ENCODE peak calls at places on chromosomes 7 and 10, in seven cellular contexts. Q is OCI-LY7; N is fibroblast of lung; W is brain microvascular endothelial cell; E is right atrium auricular region; U is CD8-positive, alpha-beta T cell; T is body of pancreas. O is an unnamed sample. For H3K36me3, the result is how much of the 10 kb centered on the place peaks cover.

GRCh38 chr7:113367187-113367586 is 248.8 kb upstream of the SMIM30 start:
- DNase-seq in Q (no peak), N (no peak), W (peak), E (no peak), U (no peak), T (no peak), O (no peak)

GRCh38 chr10:74825371-74826141 is 844 bp upstream of the KAT6B start:
- DNase-seq in Q (no peak), N (no peak), W (no peak), E (no peak), U (peak), T (no peak), O (no peak)

GRCh38 chr7:153388611-153389010 is 629.1 kb downstream of the ACTR3B start:
- DNase-seq in Q (no peak), N (no peak), W (no peak), E (peak), U (no peak), T (no peak), O (no peak)

GRCh38 chr7:47218378-47219176 is 363.3 kb downstream of the TNS3 start:
- DNase-seq in Q (no peak), N (peak), W (no peak), E (no peak), U (no peak), T (no peak), O (no peak)

GRCh38 chr7:100875356-100875751 is 451 bp downstream of the SRRT start:
- DNase-seq in Q (peak), N (no peak), W (no peak), E (no peak), U (no peak), T (no peak), O (no peak)

GRCh38 chr7:4882169-4882741 is 1.3 kb downstream of the RADIL start:
- DNase-seq in Q (no peak), N (peak), W (peak), E (peak), U (no peak), T (peak), O (peak)

GRCh38 chr10:96746503-96746902 is 26.2 kb upstream of the PIK3AP1 start:
- DNase-seq in Q (no peak), N (no peak), W (no peak), E (no peak), U (no peak), T (no peak), O (no peak)

GRCh38 chr10:123570898-123571515 is 95.1 kb upstream of the GPR26 start:
- DNase-seq in Q (no peak), N (no peak), W (no peak), E (no peak), U (no peak), T (no peak), O (no peak)

GRCh38 chr10:114767589-114768393 is 53.8 kb upstream of the FHIP2A start:
- DNase-seq in Q (no peak), N (no peak), W (no peak), E (no peak), U (peak), T (peak), O (peak)

GRCh38 chr7:50534690-50535290 is 30.4 kb downstream of the DDC start:
- DNase-seq in Q (no peak), N (peak), W (peak), E (no peak), U (no peak), T (no peak), O (no peak)

GRCh38 chr10:49023752-49024151 is 84.1 kb upstream of the LRRC18 start:
- DNase-seq in Q (no peak), N (no peak), W (no peak), E (no peak), U (no peak), T (no peak), O (no peak)

GRCh38 chr7:16982640-16983103 is 100.9 kb upstream of the AGR3 start:
- DNase-seq in Q (peak), N (peak), W (peak), E (no peak), U (no peak), T (no peak), O (no peak)

GRCh38 chr7:45976485-45976856 is 55.4 kb upstream of the IGFBP3 start:
- DNase-seq in Q (no peak), N (no peak), W (no peak), E (no peak), U (no peak), T (no peak), O (no peak)

GRCh38 chr7:45977256-45977655 is 56.2 kb upstream of the IGFBP3 start:
- DNase-seq in Q (no peak), N (no peak), W (no peak), E (no peak), U (no peak), T (no peak), O (no peak)

GRCh38 chr7:45979275-45980180 is 58.5 kb upstream of the IGFBP3 start:
- DNase-seq in Q (no peak), N (no peak), W (no peak), E (no peak), U (no peak), T (no peak), O (no peak)

GRCh38 chr7:45978731-45979211 is 57.7 kb upstream of the IGFBP3 start:
- DNase-seq in Q (no peak), N (peak), W (no peak), E (no peak), U (no peak), T (no peak), O (no peak)

DNA sequence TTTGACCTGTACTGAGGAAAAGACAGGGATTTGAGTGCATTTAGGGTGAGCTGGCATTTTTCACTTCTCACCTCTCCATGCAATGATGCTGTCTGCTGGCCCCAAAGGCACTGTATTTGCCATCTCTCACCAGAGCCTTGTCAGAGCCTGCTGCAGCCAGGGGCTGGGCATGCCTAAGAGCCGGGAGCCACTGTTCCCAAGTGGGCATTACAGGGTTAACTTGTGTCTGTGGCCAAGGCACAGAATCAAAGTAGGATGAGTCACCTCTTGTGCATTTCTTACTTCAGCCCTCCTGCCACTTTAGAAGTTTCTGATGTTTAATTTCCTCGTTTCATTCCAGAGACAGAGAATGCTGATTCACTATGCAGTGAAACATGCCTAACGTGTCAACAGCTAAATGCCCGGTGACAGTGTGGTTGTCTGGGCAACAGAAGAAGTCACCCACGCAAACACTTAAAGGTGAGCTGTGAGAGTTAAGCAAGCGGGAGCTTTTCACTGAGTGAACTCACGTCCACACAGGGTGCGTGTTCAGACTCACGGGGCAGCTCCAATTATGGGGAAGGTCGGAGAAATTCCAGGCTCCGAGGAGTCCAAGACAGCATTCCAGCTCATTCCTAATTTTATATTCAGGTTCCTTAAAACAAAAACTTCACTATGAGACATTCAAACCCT is 57.1 kb upstream of the IGFBP3 start:
- DNase-seq in Q (no peak), N (peak), W (peak), E (no peak), U (no peak), T (peak), O (no peak)
- H3K4me3 ChIP-seq in Q (no peak), N (no peak), W (no peak), E (no peak), U (no peak), T (no peak), O (no peak)

GRCh38 chr7:139297795-139298194 is 43.3 kb upstream of the FMC1 start:
- DNase-seq in Q (no peak), N (no peak), W (no peak), E (no peak), U (no peak), T (no peak), O (no peak)

GRCh38 chr7:139304517-139304916 is 36.6 kb upstream of the FMC1 start:
- DNase-seq in Q (no peak), N (no peak), W (no peak), E (no peak), U (no peak), T (no peak), O (no peak)

GRCh38 chr7:139294951-139295555 is 46.1 kb upstream of the FMC1 start:
- DNase-seq in Q (no peak), N (no peak), W (no peak), E (no peak), U (no peak), T (no peak), O (no peak)

GRCh38 chr7:139299296-139299695 is 41.8 kb upstream of the FMC1 start:
- DNase-seq in Q (no peak), N (no peak), W (no peak), E (no peak), U (no peak), T (no peak), O (no peak)

GRCh38 chr7:139300390-139300789 is 40.7 kb upstream of the FMC1 start:
- DNase-seq in Q (no peak), N (no peak), W (no peak), E (no peak), U (no peak), T (no peak), O (no peak)
- H3K36me3 ChIP-seq in Q (under half), N (under half), W (under half), E (under half), U (under half), T (under half), O (half or more)

GRCh38 chr7:6107924-6108323 is 76.7 kb downstream of the ANKRD61 start:
- DNase-seq in Q (no peak), N (no peak), W (no peak), E (no peak), U (no peak), T (no peak), O (no peak)

GRCh38 chr7:6111041-6111440 is 79.9 kb downstream of the ANKRD61 start:
- DNase-seq in Q (no peak), N (no peak), W (no peak), E (peak), U (no peak), T (no peak), O (no peak)

GRCh38 chr7:6106140-6106904 is 75.1 kb downstream of the ANKRD61 start:
- DNase-seq in Q (peak), N (peak), W (peak), E (peak), U (no peak), T (peak), O (no peak)
- TF ChIP-seq CTCF in Q (peak), N (peak), W (peak), E (peak), U (peak), T (peak), O (peak)

DNA sequence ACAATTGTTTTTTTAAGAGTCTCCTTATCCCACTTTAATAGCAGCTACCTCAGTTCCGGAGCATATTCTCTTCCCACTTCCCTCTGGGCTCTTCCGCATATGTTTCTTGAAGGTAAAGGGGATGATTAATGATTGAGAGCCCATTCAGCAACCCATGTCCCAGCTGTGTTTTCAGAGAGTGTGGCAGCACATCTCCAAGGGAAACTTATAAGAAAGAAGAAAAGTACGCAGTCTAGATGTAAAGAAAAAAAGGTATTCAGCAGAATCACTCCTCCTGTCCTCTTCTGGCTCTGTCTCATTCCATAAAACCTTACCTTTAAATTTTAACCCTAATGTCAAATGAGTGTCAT is 9.7 kb upstream of the ANKRD7 start:
- DNase-seq in Q (no peak), N (no peak), W (no peak), E (no peak), U (no peak), T (no peak), O (no peak)
- H3K4me3 ChIP-seq in Q (peak), N (peak), W (peak), E (peak), U (peak), T (peak), O (peak)

DNA sequence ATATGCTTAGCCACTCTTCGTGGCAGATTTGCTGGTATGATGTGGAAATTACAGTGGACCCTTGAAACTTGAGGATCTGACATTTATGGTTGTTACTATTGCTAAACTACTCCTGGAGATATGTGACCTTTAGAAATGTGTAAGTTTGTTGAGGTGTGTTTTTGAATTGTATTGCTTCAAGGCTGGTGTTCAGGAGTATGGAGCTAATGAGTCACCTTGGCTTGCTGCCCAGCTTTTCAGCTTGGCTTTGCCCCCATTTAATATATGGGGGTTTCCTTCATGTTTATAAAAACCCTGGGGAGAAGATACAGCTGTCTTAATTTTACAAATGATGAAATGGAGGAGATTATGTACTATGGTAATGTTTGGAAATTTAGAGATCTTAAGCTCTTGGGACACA is 11.6 kb downstream of the HBP1 start:
- DNase-seq in Q (no peak), N (peak), W (peak), E (no peak), U (peak), T (peak), O (peak)
- H3K36me3 ChIP-seq in Q (under half), N (under half), W (under half), E (under half), U (under half), T (under half), O (under half)

GRCh38 chr10:58963101-58963534 is 213.3 kb upstream of the PHYHIPL start:
- DNase-seq in Q (peak), N (no peak), W (no peak), E (no peak), U (no peak), T (peak), O (no peak)
- TF ChIP-seq CTCF in Q (peak), N (peak), W (peak), E (no peak), U (no peak), T (peak), O (no peak)

DNA sequence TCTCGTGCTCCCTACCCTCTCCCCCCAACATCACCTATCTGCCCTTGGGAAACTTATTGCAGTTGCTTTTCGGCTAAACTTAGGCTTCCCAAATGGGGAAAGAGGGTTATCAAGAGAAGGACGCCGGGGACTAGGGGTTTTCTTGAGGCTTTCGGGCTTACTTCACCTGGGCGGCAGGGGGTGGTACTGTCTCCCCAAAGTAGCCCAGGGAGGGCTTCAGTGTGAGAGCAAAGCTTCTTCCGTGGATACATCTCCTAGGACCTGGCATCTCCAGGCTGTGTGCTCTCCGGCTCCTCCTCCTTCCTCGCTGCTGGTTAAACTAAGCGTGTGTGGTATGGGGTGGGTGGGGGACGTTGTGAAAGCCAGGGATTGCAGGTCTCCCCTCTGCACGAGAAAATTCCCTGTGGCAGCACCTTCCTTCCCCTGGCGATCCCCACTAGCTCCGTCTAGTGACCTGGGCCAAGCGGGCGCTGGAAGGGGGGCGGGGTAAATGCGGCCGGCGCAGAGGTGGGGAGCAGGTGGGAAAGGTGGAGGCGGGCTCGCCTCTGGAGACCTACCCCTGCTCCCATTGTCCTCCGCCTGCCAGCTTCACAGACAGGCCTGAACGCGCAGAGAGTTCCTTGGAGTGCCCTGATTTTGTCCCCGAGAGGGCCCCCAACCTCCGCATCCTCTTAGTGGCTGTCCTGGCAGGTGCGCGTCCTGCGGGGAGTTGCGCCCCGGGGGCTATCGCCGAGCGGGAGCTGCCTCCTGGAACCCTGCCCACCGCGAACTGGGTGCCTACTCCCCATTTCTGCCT is 1.2 kb downstream of the PLXDC2 start:
- DNase-seq in Q (no peak), N (peak), W (no peak), E (no peak), U (no peak), T (no peak), O (peak)
- H3K4me3 ChIP-seq in Q (no peak), N (peak), W (peak), E (peak), U (no peak), T (peak), O (peak)

GRCh38 chr7:141013345-141013715 is 1.4 kb downstream of the MRPS33 start:
- DNase-seq in Q (peak), N (no peak), W (no peak), E (no peak), U (no peak), T (no peak), O (no peak)
- H3K36me3 ChIP-seq in Q (under half), N (under half), W (under half), E (under half), U (under half), T (under half), O (under half)

DNA sequence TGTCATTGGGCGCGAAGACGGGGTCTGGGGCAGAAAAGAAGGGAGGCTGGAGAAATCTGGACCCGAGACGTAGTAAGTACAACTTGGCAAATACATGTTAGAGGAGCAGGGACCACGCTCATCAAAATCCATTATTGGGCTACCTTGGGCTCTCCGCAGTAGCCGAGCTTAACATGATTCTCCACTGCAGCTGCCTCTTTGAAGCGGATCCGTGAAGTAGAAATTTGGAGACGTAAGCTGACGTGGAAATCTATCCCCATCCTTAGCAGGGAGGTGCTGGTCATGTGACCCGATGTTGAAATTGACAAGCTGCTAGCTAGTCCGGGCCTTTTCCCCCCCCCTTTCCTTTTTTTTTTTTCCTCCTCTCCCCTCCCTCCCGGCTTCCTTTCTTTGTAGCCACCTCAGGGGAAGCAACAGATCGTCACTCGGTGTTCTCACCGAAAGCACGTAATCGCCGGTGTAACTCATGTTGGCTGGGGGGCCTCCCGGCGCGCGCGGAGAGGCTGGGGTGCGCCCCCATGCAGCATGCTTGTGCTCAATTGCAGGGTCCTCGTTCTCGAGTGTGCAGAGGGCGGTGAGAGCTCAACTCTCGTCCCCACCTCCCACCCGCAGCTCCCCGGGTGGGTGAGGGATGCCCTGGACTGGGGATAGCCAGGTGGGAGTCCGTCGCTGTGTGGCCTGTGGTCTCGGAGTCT is at the start of gene HOXA11:
- DNase-seq in Q (no peak), N (no peak), W (no peak), E (no peak), U (peak), T (peak), O (no peak)
- TF ChIP-seq CTCF in Q (no peak), N (no peak), W (no peak), E (no peak), U (no peak), T (no peak), O (no peak)

O was measured in psoas muscle.